ENCODE peak calls at places on chromosomes 16 and 17, in five cellular contexts. L is H1, G is Panc1, Y is stomach, A is prostate gland. P is an unnamed sample. For H3K36me3 and H3K27me3, the result is how much of the 10 kb centered on the place peaks cover.

GRCh38 chr17:10171057-10171456 is 27.3 kb downstream of the GAS7 start:
- DNase-seq in L (no peak), G (no peak), Y (no peak), A (no peak), P (no peak)

GRCh38 chr16:265711-266110 is 10.0 kb downstream of the RGS11 start:
- DNase-seq in L (no peak), G (no peak), Y (peak), A (no peak), P (no peak)

GRCh38 chr17:82321947-82322466 is 4.6 kb upstream of the CD7 start:
- DNase-seq in L (no peak), G (no peak), Y (no peak), A (no peak), P (no peak)

GRCh38 chr17:76170114-76170513 is 29.1 kb upstream of the FOXJ1 start:
- DNase-seq in L (no peak), G (no peak), Y (no peak), A (no peak), P (no peak)

GRCh38 chr16:25063102-25063501 is 47.9 kb upstream of the ARHGAP17 start:
- DNase-seq in L (no peak), G (no peak), Y (no peak), A (no peak), P (no peak)

GRCh38 chr16:4677994-4678393 is 15.4 kb upstream of the NUDT16L1 start:
- DNase-seq in L (no peak), G (no peak), Y (no peak), A (no peak), P (no peak)

GRCh38 chr17:72978593-72979218 is 113.8 kb downstream of the SLC39A11 start:
- DNase-seq in L (no peak), G (no peak), Y (no peak), A (no peak), P (no peak)

GRCh38 chr17:63116228-63116627 is 150.2 kb downstream of the TANC2 start:
- DNase-seq in L (no peak), G (no peak), Y (no peak), A (no peak), P (no peak)

GRCh38 chr17:34996422-34997029 is 16.2 kb downstream of the LIG3 start:
- DNase-seq in L (no peak), G (no peak), Y (no peak), A (peak), P (no peak)

GRCh38 chr16:77849640-77850258 is 61.4 kb downstream of the VAT1L start:
- DNase-seq in L (no peak), G (no peak), Y (no peak), A (no peak), P (no peak)

GRCh38 chr16:4415538-4416199 is 727 bp downstream of the CORO7 start:
- DNase-seq in L (no peak), G (no peak), Y (peak), A (peak), P (peak)

GRCh38 chr16:88415381-88416323 is 32.9 kb downstream of the ZNF469 start:
- DNase-seq in L (no peak), G (no peak), Y (no peak), A (no peak), P (no peak)

GRCh38 chr16:11725457-11725856 is 17.2 kb downstream of the TXNDC11 start:
- DNase-seq in L (no peak), G (no peak), Y (no peak), A (no peak), P (no peak)
- H3K36me3 ChIP-seq in L (under half), G (under half), Y (under half), A (under half), P (under half)

DNA sequence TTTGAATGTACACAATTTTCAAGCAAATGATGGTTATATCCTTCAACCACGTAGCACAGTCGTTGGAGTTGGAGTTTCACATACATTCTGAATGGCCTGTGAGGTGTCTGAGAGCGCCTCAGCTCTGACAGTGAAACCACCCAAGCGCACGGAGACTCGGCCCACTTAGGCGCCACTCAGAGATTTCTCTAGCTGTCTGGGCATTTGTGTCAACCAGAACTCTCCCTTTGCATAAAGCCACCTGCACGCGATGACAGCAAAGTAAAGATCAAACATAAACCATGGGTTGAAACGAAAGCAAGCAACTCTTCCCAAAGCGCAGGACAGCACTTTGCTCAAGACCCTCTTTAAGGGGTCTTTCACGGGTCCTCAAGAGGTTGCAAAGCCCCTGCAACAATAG is 543 bp downstream of the SLC6A4 start:
- DNase-seq in L (no peak), G (no peak), Y (no peak), A (no peak), P (no peak)
- H3K27me3 ChIP-seq in L (half or more), G (under half), Y (under half), A (under half), P (half or more)

GRCh38 chr17:78387982-78388941 is 9.8 kb downstream of the PGS1 start:
- DNase-seq in L (no peak), G (no peak), Y (no peak), A (peak), P (peak)
- TF ChIP-seq POLR2AphosphoS5 in L (no peak), G (no peak), Y (no peak), A (peak), P (no peak)

DNA sequence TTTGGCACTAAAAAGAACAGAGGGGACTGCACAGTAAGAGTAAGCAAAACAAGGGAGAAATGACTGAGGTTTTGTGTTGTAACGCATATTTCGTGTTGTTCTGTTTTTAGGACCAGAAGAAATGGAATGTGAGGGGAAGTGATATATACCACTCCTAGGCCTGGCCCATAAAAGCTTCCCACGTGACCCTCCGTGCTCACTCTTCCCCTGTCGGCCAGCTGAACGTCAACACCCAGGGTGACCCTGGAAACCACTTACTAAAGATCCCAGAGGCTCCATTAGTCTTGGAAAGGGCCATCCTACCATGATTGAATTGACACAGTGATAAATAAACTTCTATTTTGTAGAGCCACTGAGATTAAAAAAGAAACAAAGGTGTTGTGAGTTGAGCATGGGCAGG is 79.8 kb downstream of the HELZ start:
- DNase-seq in L (no peak), G (no peak), Y (no peak), A (no peak), P (no peak)
- H3K36me3 ChIP-seq in L (under half), G (under half), Y (under half), A (under half), P (under half)

GRCh38 chr17:69722518-69722917 is 308.0 kb downstream of the MAP2K6 start:
- DNase-seq in L (no peak), G (no peak), Y (no peak), A (no peak), P (no peak)

GRCh38 chr17:69717819-69718218 is 303.3 kb downstream of the MAP2K6 start:
- DNase-seq in L (no peak), G (no peak), Y (no peak), A (no peak), P (no peak)

GRCh38 chr17:69717214-69717613 is 302.7 kb downstream of the MAP2K6 start:
- DNase-seq in L (no peak), G (no peak), Y (no peak), A (no peak), P (no peak)

GRCh38 chr17:69716571-69716970 is 302.1 kb downstream of the MAP2K6 start:
- DNase-seq in L (no peak), G (no peak), Y (no peak), A (no peak), P (no peak)

DNA sequence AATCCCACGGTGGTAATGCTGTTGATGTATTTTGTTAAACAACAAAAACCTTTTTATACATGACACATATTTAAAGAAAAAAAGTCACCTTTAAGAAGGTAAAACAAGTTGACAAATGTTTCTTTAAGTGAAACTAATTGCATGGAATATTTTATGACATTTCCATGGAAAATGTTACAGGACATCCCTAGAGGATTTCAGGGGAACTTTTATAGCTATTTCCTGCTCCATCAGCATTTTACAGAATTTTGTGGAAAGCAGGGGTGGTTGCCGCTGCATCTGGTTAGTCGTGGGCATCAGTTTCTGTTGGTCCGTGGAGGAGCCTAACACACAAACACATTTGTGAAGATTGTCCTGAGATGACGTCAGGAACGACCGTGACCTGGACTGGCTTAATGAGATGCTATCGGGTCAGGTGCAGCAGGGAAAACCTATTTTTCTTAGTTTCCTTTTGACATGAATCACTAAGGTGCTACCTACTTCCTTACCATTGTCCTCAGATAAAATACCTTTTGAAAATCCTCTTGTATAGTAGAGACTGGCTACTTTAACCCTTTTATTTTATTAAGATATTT is 305.1 kb downstream of the MAP2K6 start:
- DNase-seq in L (no peak), G (no peak), Y (no peak), A (no peak), P (no peak)
- H3K27me3 ChIP-seq in L (under half), G (under half), Y (under half), A (under half), P (under half)

GRCh38 chr17:80254396-80255241 is 6.0 kb upstream of the RNF213 start:
- DNase-seq in L (no peak), G (peak), Y (peak), A (peak), P (peak)
- TF ChIP-seq POLR2AphosphoS5 in L (no peak), G (peak), Y (peak), A (peak), P (peak)

DNA sequence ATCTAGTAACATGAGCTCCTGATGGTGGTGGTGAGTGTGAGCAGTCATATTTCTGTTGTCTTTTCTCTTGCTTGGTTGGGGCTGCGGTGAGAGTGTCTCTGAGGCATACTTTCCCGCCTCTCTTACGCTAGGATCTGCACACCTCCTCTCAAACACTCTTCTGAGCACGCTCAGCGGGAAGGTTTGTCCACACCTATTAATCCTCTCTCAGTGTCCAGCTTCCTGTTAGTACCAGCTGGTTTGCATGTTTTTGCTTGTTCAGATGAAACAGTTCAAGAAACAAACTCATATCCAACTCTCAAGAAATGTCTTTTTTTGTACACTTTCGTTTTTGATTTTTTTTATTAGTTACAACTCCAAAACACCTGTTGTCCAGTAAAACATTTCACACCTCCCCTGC is 89.5 kb downstream of the CCDC182 start:
- DNase-seq in L (no peak), G (no peak), Y (no peak), A (no peak), P (no peak)
- H3K36me3 ChIP-seq in L (under half), G (under half), Y (under half), A (under half), P (under half)